ENCODE peak calls at places on chromosomes 11 and 22, in nine cellular contexts. Y, P, H, I, X, U, A, E and N are unnamed samples.

GRCh38 chr11:14254533-14255530 is 104.2 kb downstream of the RRAS2 start:
- DNase-seq in U (no peak), H (no peak), A (no peak), E (no peak), P (no peak), Y (no peak), X (no peak), I (no peak), N (no peak)

GRCh38 chr11:117072517-117073218 is 25.6 kb downstream of the SIK3 start:
- DNase-seq in P (peak), I (peak), H (no peak), A (peak), E (no peak), X (no peak), U (peak), Y (no peak), N (peak)

GRCh38 chr11:65826972-65827773 is 6.6 kb upstream of the SNX32 start:
- DNase-seq in E (no peak), U (no peak), A (no peak), H (no peak), Y (no peak), P (no peak), X (no peak), I (no peak), N (no peak)

GRCh38 chr11:47399860-47400812 is 8.3 kb upstream of the SLC39A13 start:
- DNase-seq in A (no peak), X (no peak), P (no peak), E (no peak), H (no peak), I (no peak), Y (no peak), U (no peak), N (peak)

GRCh38 chr11:87019582-87020271 is 18.0 kb upstream of the TMEM135 start:
- DNase-seq in A (no peak), Y (no peak), U (no peak), I (peak), P (no peak), H (no peak), X (no peak), E (no peak), N (no peak)

GRCh38 chr11:7981758-7982157 is 5.4 kb upstream of the EIF3F start:
- DNase-seq in H (no peak), I (no peak), P (no peak), Y (no peak), U (no peak), A (no peak), E (no peak), X (no peak), N (no peak)

GRCh38 chr11:65315204-65315865 is 669 bp downstream of the CDC42EP2 start:
- DNase-seq in Y (peak), I (peak), A (no peak), X (peak), E (peak), U (no peak), P (peak), H (peak), N (peak)

GRCh38 chr11:64148917-64149617 is 16.8 kb downstream of the MACROD1 start:
- DNase-seq in H (peak), U (no peak), Y (no peak), I (no peak), P (no peak), E (no peak), A (no peak), X (no peak), N (no peak)

GRCh38 chr11:133678211-133678610 is 145.9 kb upstream of the OPCML start:
- DNase-seq in X (no peak), Y (no peak), A (no peak), E (no peak), I (no peak), P (no peak), H (no peak), U (no peak), N (no peak)

GRCh38 chr11:396948-397548 is 3.0 kb downstream of the PKP3 start:
- DNase-seq in Y (no peak), E (no peak), A (no peak), H (peak), X (peak), I (peak), U (no peak), P (peak), N (no peak)

GRCh38 chr11:27158763-27159679 is 118.4 kb downstream of the BBOX1 start:
- DNase-seq in E (peak), P (peak), A (peak), Y (no peak), U (peak), I (peak), X (peak), H (no peak), N (peak)

GRCh38 chr22:45738206-45738605 is 66.6 kb downstream of the ATXN10 start:
- DNase-seq in X (no peak), Y (no peak), A (no peak), H (no peak), P (no peak), U (no peak), I (no peak), E (no peak), N (no peak)